ENCODE peak calls at places on chromosomes 5 and 9, in seven cellular contexts. T is fibroblast of the aortic adventitia, Y is pancreas, U is NCI-H2081, D is G401, M is stromal cell of bone marrow, H is NCI-H748 treated with DMSO at 0.1 percent for 48 hours. C is an unnamed sample.
A peak's percentile ranks its signal among the peaks of the same experiment; 100 is the strongest.

GRCh38 chr5:4984461-4984860 is 155.7 kb upstream of the ADAMTS16 start:
- DNase-seq in T (no peak), Y (no peak), U (no peak), D (no peak), M (no peak), H (no peak), C (no peak)

GRCh38 chr5:59287884-59288283 is 605.6 kb downstream of the PDE4D start:
- DNase-seq in T (no peak), Y (no peak), U (no peak), D (no peak), M (no peak), H (no peak), C (no peak)

GRCh38 chr5:154566146-154566680 is 88.2 kb upstream of the HAND1 start:
- DNase-seq in T (no peak), Y (no peak), U (no peak), D (no peak), M (no peak), H (no peak), C (no peak)

GRCh38 chr5:34789639-34790038 is 49.3 kb upstream of the TTC23L start:
- DNase-seq in T (no peak), Y (no peak), U (no peak), D (no peak), M (no peak), H (no peak), C (no peak)

GRCh38 chr5:161007879-161008278 is 155.9 kb upstream of the ATP10B start:
- DNase-seq in T (no peak), Y (no peak), U (no peak), D (peak; percentile 94), M (no peak), H (no peak), C (no peak)

GRCh38 chr5:56833325-56833724 is 18.0 kb downstream of the MAP3K1 start:
- DNase-seq in T (no peak), Y (no peak), U (no peak), D (no peak), M (no peak), H (no peak), C (no peak)

GRCh38 chr5:2891781-2892180 is 140.3 kb upstream of the IRX2 start:
- DNase-seq in T (no peak), Y (no peak), U (no peak), D (no peak), M (no peak), H (no peak), C (no peak)

GRCh38 chr9:123929177-123929869 is 603 bp downstream of the DENND1A start:
- DNase-seq in T (no peak), Y (peak; percentile 16), U (no peak), D (peak; percentile 49), M (no peak), H (no peak), C (no peak)

GRCh38 chr9:95433096-95433852 is 83.5 kb downstream of the PTCH1 start:
- DNase-seq in T (no peak), Y (no peak), U (no peak), D (no peak), M (no peak), H (no peak), C (no peak)

GRCh38 chr5:180370861-180371641 is 17.9 kb upstream of the GFPT2 start:
- DNase-seq in T (peak; percentile 30), Y (no peak), U (no peak), D (no peak), M (peak; percentile 28), H (no peak), C (no peak)

GRCh38 chr5:141050622-141051525 is at the start of gene PCDHB1:
- DNase-seq in T (no peak), Y (no peak), U (no peak), D (no peak), M (no peak), H (peak; percentile 73), C (no peak)

GRCh38 chr5:34686762-34687268 is 30.7 kb downstream of the RAI14 start:
- DNase-seq in T (peak; percentile 99), Y (peak; percentile 89), U (no peak), D (no peak), M (peak; percentile 90), H (no peak), C (peak; percentile 69)

GRCh38 chr5:154092356-154092755 is 53.6 kb downstream of the MFAP3 start:
- DNase-seq in T (peak; percentile 34), Y (no peak), U (no peak), D (no peak), M (no peak), H (no peak), C (no peak)